ENCODE peak calls at places on chromosomes 4 and X, in ten cellular contexts. A is left ventricle myocardium inferior, F is LoVo, X is ELR, W is T47D, I is SW480, G is Daoy, Y is Right ventricle myocardium superior, N is GM13976, B is fibroblast of villous mesenchyme. P is an unnamed sample.
A peak's percentile ranks its signal among the peaks of the same experiment; 100 is the strongest.

GRCh38 chrX:37905436-37906147 is 58.2 kb upstream of the DYNLT3 start:
- DNase-seq in A (no peak), F (peak; percentile 28), X (peak; percentile 51), W (no peak), I (peak; percentile 7), G (peak; percentile 66), Y (no peak), N (no peak), B (peak; percentile 22), P (no peak)

GRCh38 chr4:137749466-137749865 is 217.2 kb upstream of the PCDH18 start:
- DNase-seq in A (no peak), F (no peak), X (peak; percentile 23), W (no peak), I (no peak), G (no peak), Y (no peak), N (no peak), B (peak; percentile 49), P (no peak)

GRCh38 chrX:65644621-65645287 is 22.7 kb upstream of the MSN start:
- DNase-seq in A (peak; percentile 82), F (peak; percentile 47), X (peak; percentile 78), W (no peak), I (peak; percentile 34), G (peak; percentile 87), Y (peak; percentile 90), N (no peak), B (peak; percentile 63), P (peak; percentile 82)

GRCh38 chrX:86830685-86831084 is 682.4 kb downstream of the DACH2 start:
- DNase-seq in A (no peak), F (no peak), X (no peak), W (peak; percentile 1), I (no peak), G (no peak), Y (no peak), N (no peak), B (no peak), P (no peak)

GRCh38 chrX:110108381-110108796 is 105.5 kb downstream of the TMEM164 start:
- DNase-seq in A (no peak), F (no peak), X (no peak), W (no peak), I (no peak), G (no peak), Y (no peak), N (no peak), B (peak; percentile 86), P (no peak)

GRCh38 chrX:115491766-115492165 is 69.2 kb upstream of the PLS3 start:
- DNase-seq in A (no peak), F (no peak), X (no peak), W (no peak), I (no peak), G (no peak), Y (no peak), N (no peak), B (peak; percentile 13), P (no peak)

GRCh38 chr4:99763635-99764101 is 53.0 kb upstream of the DAPP1 start:
- DNase-seq in A (no peak), F (peak; percentile 12), X (peak; percentile 81), W (no peak), I (peak; percentile 36), G (peak; percentile 3), Y (no peak), N (no peak), B (peak; percentile 41), P (no peak)

GRCh38 chr4:15413010-15413622 is 14.7 kb upstream of the C1QTNF7 start:
- DNase-seq in A (no peak), F (no peak), X (no peak), W (no peak), I (no peak), G (no peak), Y (no peak), N (no peak), B (no peak), P (no peak)

GRCh38 chr4:160880186-160880585 is 1283.6 kb downstream of the FSTL5 start:
- DNase-seq in A (no peak), F (no peak), X (no peak), W (no peak), I (no peak), G (no peak), Y (no peak), N (no peak), B (no peak), P (no peak)

GRCh38 chr4:152981842-152982241 is 45.7 kb downstream of the FHDC1 start:
- DNase-seq in A (no peak), F (no peak), X (no peak), W (no peak), I (peak; percentile 37), G (peak; percentile 16), Y (no peak), N (no peak), B (no peak), P (no peak)

GRCh38 chrX:116749943-116750342 is 287.2 kb upstream of the CT83 start:
- DNase-seq in A (no peak), F (no peak), X (peak; percentile 13), W (peak; percentile 83), I (no peak), G (no peak), Y (no peak), N (no peak), B (no peak), P (no peak)

GRCh38 chr4:141080668-141081067 is 52.6 kb downstream of the RNF150 start:
- DNase-seq in A (no peak), F (no peak), X (no peak), W (no peak), I (no peak), G (no peak), Y (no peak), N (no peak), B (no peak), P (no peak)

GRCh38 chrX:51860679-51861078 is 32.7 kb upstream of the MAGED1 start:
- DNase-seq in A (no peak), F (peak; percentile 11), X (peak; percentile 37), W (peak; percentile 48), I (peak; percentile 24), G (peak; percentile 42), Y (no peak), N (peak; percentile 5), B (peak; percentile 43), P (no peak)

GRCh38 chr4:77347341-77347740 is 190.3 kb downstream of the CCNG2 start:
- DNase-seq in A (no peak), F (peak; percentile 71), X (no peak), W (no peak), I (no peak), G (no peak), Y (no peak), N (no peak), B (no peak), P (no peak)

GRCh38 chr4:88137112-88137511 is 21.3 kb downstream of the ABCG2 start:
- DNase-seq in A (no peak), F (no peak), X (peak; percentile 64), W (no peak), I (no peak), G (no peak), Y (no peak), N (no peak), B (no peak), P (no peak)

GRCh38 chrX:14964500-14964899 is 91.3 kb downstream of the MOSPD2 start:
- DNase-seq in A (no peak), F (no peak), X (peak; percentile 55), W (peak; percentile 3), I (peak; percentile 18), G (peak; percentile 2), Y (no peak), N (no peak), B (peak; percentile 29), P (no peak)

GRCh38 chr4:129148892-129149291 is 52.9 kb downstream of the C4orf33 start:
- DNase-seq in A (no peak), F (no peak), X (no peak), W (no peak), I (no peak), G (no peak), Y (no peak), N (no peak), B (no peak), P (no peak)

GRCh38 chr4:74316397-74316796 is 8.1 kb downstream of the EPGN start:
- DNase-seq in A (no peak), F (peak; percentile 37), X (no peak), W (no peak), I (no peak), G (no peak), Y (no peak), N (no peak), B (peak; percentile 19), P (no peak)

GRCh38 chr4:136103616-136104015 is 1428.7 kb downstream of the PCDH18 start:
- DNase-seq in A (no peak), F (no peak), X (no peak), W (no peak), I (no peak), G (no peak), Y (no peak), N (no peak), B (no peak), P (no peak)

GRCh38 chr4:71259305-71259704 is 79.5 kb upstream of the SLC4A4 start:
- DNase-seq in A (no peak), F (no peak), X (no peak), W (no peak), I (no peak), G (no peak), Y (peak; percentile 50), N (no peak), B (no peak), P (peak; percentile 46)

GRCh38 chrX:26146024-26146423 is 7.9 kb downstream of the MAGEB18 start:
- DNase-seq in A (no peak), F (no peak), X (no peak), W (no peak), I (no peak), G (no peak), Y (no peak), N (no peak), B (no peak), P (no peak)

GRCh38 chr4:120009731-120010130 is 56.9 kb downstream of the MAD2L1 start:
- DNase-seq in A (no peak), F (no peak), X (peak; percentile 66), W (peak; percentile 15), I (no peak), G (peak; percentile 7), Y (no peak), N (no peak), B (peak; percentile 69), P (no peak)

GRCh38 chr4:7394681-7395451 is 39.9 kb downstream of the PSAPL1 start:
- DNase-seq in A (no peak), F (no peak), X (no peak), W (no peak), I (peak; percentile 53), G (no peak), Y (no peak), N (no peak), B (no peak), P (no peak)

GRCh38 chr4:73620115-73620792 is at the start of gene RASSF6:
- DNase-seq in A (no peak), F (peak; percentile 90), X (peak; percentile 18), W (peak; percentile 49), I (peak; percentile 71), G (no peak), Y (no peak), N (peak; percentile 24), B (no peak), P (no peak)

GRCh38 chr4:38177792-38178665 is 217.8 kb downstream of the PTTG2 start:
- DNase-seq in A (peak; percentile 82), F (no peak), X (no peak), W (no peak), I (peak; percentile 58), G (no peak), Y (peak; percentile 93), N (no peak), B (peak; percentile 92), P (peak; percentile 91)

GRCh38 chr4:18197467-18197866 is 175.9 kb upstream of the LCORL start:
- DNase-seq in A (no peak), F (no peak), X (no peak), W (no peak), I (no peak), G (no peak), Y (no peak), N (no peak), B (no peak), P (no peak)

GRCh38 chr4:11487139-11487538 is 58.4 kb upstream of the HS3ST1 start:
- DNase-seq in A (no peak), F (no peak), X (no peak), W (no peak), I (no peak), G (no peak), Y (no peak), N (no peak), B (no peak), P (no peak)

GRCh38 chr4:9942921-9943600 is 78.2 kb downstream of the SLC2A9 start:
- DNase-seq in A (no peak), F (no peak), X (no peak), W (no peak), I (no peak), G (no peak), Y (no peak), N (no peak), B (no peak), P (no peak)

P was measured in psoas muscle.